ENCODE peak calls at places on chromosomes 2 and 18, in six cellular contexts. L, W, S, F, U and E are unnamed samples.

GRCh38 chr2:122565364-122565763 is 809.9 kb downstream of the TSN start:
- DNase-seq in W (no peak), F (no peak), U (no peak), L (no peak), S (no peak), E (no peak)

GRCh38 chr2:86671304-86671981 is 47.8 kb upstream of the RNF103 start:
- DNase-seq in W (no peak), F (no peak), U (no peak), S (peak; percentile 77), L (peak; percentile 64), E (no peak)

GRCh38 chr18:57831597-57832377 is 28.7 kb upstream of the ATP8B1 start:
- DNase-seq in W (no peak), L (no peak), S (no peak), U (no peak), F (no peak), E (peak; percentile 4)

GRCh38 chr2:189072036-189072435 is 97.9 kb downstream of the COL3A1 start:
- DNase-seq in U (no peak), F (no peak), W (no peak), L (no peak), S (no peak), E (no peak)

GRCh38 chr2:225270861-225271260 is 128.6 kb upstream of the NYAP2 start:
- DNase-seq in W (peak; percentile 66), U (no peak), L (peak; percentile 35), F (no peak), S (peak; percentile 51), E (no peak)

GRCh38 chr2:231337807-231338759 is 57.4 kb upstream of the B3GNT7 start:
- DNase-seq in W (no peak), S (no peak), U (no peak), L (no peak), F (no peak), E (no peak)

GRCh38 chr18:29002747-29003146 is 825.8 kb upstream of the CDH2 start:
- DNase-seq in U (no peak), L (no peak), W (no peak), S (no peak), F (no peak), E (no peak)

GRCh38 chr2:190468814-190469569 is 60.8 kb downstream of the MFSD6 start:
- DNase-seq in F (no peak), W (peak; percentile 86), L (peak; percentile 97), U (peak; percentile 81), S (peak; percentile 63), E (no peak)

GRCh38 chr2:197191948-197192338 is 118.6 kb downstream of the ANKRD44 start:
- DNase-seq in S (no peak), F (no peak), W (no peak), U (no peak), L (no peak), E (no peak)

GRCh38 chr2:189407161-189407943 is 33.9 kb upstream of the WDR75 start:
- DNase-seq in F (no peak), L (peak; percentile 75), U (no peak), S (no peak), W (peak; percentile 11), E (no peak)

GRCh38 chr2:95077521-95077807 is 44.1 kb downstream of the MRPS5 start:
- DNase-seq in U (peak; percentile 66), S (no peak), F (no peak), W (no peak), L (no peak), E (peak; percentile 21)

GRCh38 chr2:24579053-24579803 is 88.2 kb downstream of the NCOA1 start:
- DNase-seq in W (no peak), U (no peak), S (no peak), F (no peak), L (no peak), E (no peak)

GRCh38 chr2:207162319-207162718 is 3.4 kb downstream of the KLF7 start:
- DNase-seq in S (no peak), L (peak; percentile 39), F (no peak), W (no peak), U (no peak), E (no peak)

GRCh38 chr2:120539937-120540718 is 194.2 kb downstream of the INHBB start:
- DNase-seq in W (peak; percentile 78), L (peak; percentile 98), F (no peak), S (no peak), U (no peak), E (no peak)

GRCh38 chr18:62767321-62767720 is 52.0 kb downstream of the PHLPP1 start:
- DNase-seq in W (peak; percentile 44), U (no peak), S (no peak), L (peak; percentile 27), F (no peak), E (no peak)

GRCh38 chr2:37631698-37632097 is 39.7 kb downstream of the CDC42EP3 start:
- DNase-seq in S (no peak), W (no peak), U (no peak), L (no peak), F (no peak), E (no peak)

GRCh38 chr2:101474752-101475384 is at the start of gene RFX8:
- DNase-seq in F (no peak), U (peak; percentile 19), L (peak; percentile 90), S (no peak), W (no peak), E (peak; percentile 76)

GRCh38 chr2:83221258-83221657 is 1237.8 kb downstream of the SUCLG1 start:
- DNase-seq in U (no peak), W (peak; percentile 2), S (no peak), F (no peak), L (peak; percentile 51), E (no peak)

GRCh38 chr2:152715854-152716428 is 1.3 kb downstream of the PRPF40A start:
- DNase-seq in L (peak; percentile 21), U (no peak), W (peak; percentile 44), S (peak; percentile 18), F (no peak), E (no peak)

GRCh38 chr2:62527478-62528210 is 21.6 kb upstream of the TMEM17 start:
- DNase-seq in S (no peak), W (no peak), F (no peak), U (no peak), L (no peak), E (no peak)

GRCh38 chr2:201887851-201888451 is 81.6 kb downstream of the CDK15 start:
- DNase-seq in W (no peak), S (no peak), F (no peak), U (no peak), L (no peak), E (no peak)

GRCh38 chr2:2613279-2614199 is 282.5 kb upstream of the MYT1L start:
- DNase-seq in U (peak; percentile 99), S (peak; percentile 97), F (no peak), L (peak; percentile 85), W (peak; percentile 85), E (peak; percentile 91)

GRCh38 chr2:70707706-70708105 is 60.3 kb downstream of the ADD2 start:
- DNase-seq in L (no peak), W (no peak), U (no peak), F (no peak), S (no peak), E (no peak)

GRCh38 chr2:45353879-45354278 is 257.2 kb downstream of the SRBD1 start:
- DNase-seq in W (peak; percentile 42), S (no peak), F (no peak), U (no peak), L (peak; percentile 75), E (no peak)

GRCh38 chr18:64165906-64166305 is 17.0 kb upstream of the LINC00305 start:
- DNase-seq in L (no peak), U (no peak), S (no peak), W (no peak), F (no peak), E (no peak)

GRCh38 chr2:74441690-74442482 is at the start of gene RTKN:
- DNase-seq in L (peak; percentile 41), S (peak; percentile 91), W (peak; percentile 88), F (no peak), U (no peak), E (no peak)

GRCh38 chr2:168632733-168633132 is 169.7 kb upstream of the NOSTRIN start:
- DNase-seq in S (no peak), W (no peak), L (peak; percentile 93), F (no peak), U (no peak), E (no peak)

DNA sequence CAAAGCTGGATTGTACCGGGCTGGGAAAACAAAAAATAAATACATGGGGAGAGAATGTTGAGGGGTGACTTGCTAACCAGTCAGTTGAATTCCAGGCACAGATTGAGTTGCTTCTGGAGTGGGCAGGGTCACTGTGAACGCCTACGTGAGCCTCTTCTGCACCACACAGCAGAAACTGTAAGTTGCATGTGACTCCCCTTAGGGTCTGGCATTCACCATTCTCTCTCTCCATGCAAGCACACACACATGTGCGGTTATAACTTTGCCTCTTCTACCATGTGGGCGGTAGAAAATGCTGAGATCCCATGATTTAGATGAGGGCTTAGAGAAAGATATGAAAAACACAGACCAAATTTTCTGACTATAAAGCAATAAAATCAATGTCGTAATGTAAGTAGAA is 128.6 kb downstream of the COPS8 start:
- DNase-seq in W (no peak), L (no peak), U (no peak), F (no peak), S (no peak), E (no peak)
- H3K27ac ChIP-seq in W (no peak overlapping the region), L (no peak overlapping the region), U (no peak overlapping the region), F (peak overlapping the region; percentile 80), S (no peak overlapping the region), E (no peak overlapping the region)

GRCh38 chr18:59864446-59864764 is 35.4 kb upstream of the PMAIP1 start:
- DNase-seq in F (no peak), S (peak; percentile 84), U (no peak), L (no peak), W (peak; percentile 31), E (no peak)
- H3K27ac ChIP-seq in F (no peak overlapping the region), S (no peak overlapping the region), U (no peak overlapping the region), L (no peak overlapping the region), W (no peak overlapping the region), E (no peak overlapping the region)

GRCh38 chr2:7899241-7899640 is 782.6 kb upstream of the ID2 start:
- DNase-seq in S (no peak), L (no peak), F (no peak), U (no peak), W (no peak), E (no peak)
- H3K27ac ChIP-seq in S (no peak overlapping the region), L (no peak overlapping the region), F (no peak overlapping the region), U (no peak overlapping the region), W (no peak overlapping the region), E (no peak overlapping the region)

GRCh38 chr2:241349941-241350340 is 6.1 kb upstream of the FARP2 start:
- DNase-seq in S (no peak), F (no peak), L (no peak), W (no peak), U (no peak), E (no peak)

GRCh38 chr2:241350878-241351639 is 5.0 kb upstream of the FARP2 start:
- DNase-seq in F (no peak), L (no peak), U (no peak), W (no peak), S (peak; percentile 79), E (no peak)

GRCh38 chr2:241350530-241350877 is 5.6 kb upstream of the FARP2 start:
- DNase-seq in U (no peak), F (no peak), S (no peak), L (no peak), W (no peak), E (no peak)

GRCh38 chr2:241352227-241352626 is 3.9 kb upstream of the FARP2 start:
- DNase-seq in S (no peak), F (no peak), L (no peak), W (no peak), U (no peak), E (no peak)

DNA sequence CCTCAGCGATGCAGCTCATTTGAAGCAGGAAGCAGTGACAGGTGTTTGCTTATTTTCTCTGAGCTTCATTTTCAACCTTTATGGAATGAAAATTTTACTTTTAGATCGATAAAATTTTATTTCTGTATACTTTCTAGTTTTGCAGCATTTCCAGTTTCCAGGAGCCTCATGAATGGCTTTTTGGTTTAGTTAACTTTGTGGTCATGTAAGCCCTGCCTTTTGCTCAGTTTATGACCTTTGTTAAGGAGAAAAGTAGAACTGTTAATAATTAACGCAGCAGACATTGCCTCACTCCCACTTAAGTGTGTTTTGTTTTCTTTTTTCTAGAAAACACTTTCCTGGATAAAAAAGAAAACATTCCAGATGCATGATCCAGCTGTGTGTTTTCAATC is 4.4 kb upstream of the FARP2 start:
- DNase-seq in S (peak; percentile 77), U (no peak), L (no peak), W (no peak), F (no peak), E (no peak)
- H3K27ac ChIP-seq in S (peak overlapping the region; percentile 66), U (no peak overlapping the region), L (no peak overlapping the region), W (no peak overlapping the region), F (no peak overlapping the region), E (no peak overlapping the region)